ENCODE peak calls at places on chromosomes 5 and 9, in five cellular contexts. E is cardiac fibroblast, G is AG09309, Z is esophagus squamous epithelium, D is neural progenitor cell. J is an unnamed sample.
A peak's percentile ranks its signal among the peaks of the same experiment; 100 is the strongest.

GRCh38 chr9:137761032-137761431 is 116.5 kb upstream of the CACNA1B start:
- DNase-seq in Z (no peak), D (no peak), E (no peak), G (no peak), J (no peak)

GRCh38 chr5:125655156-125655555 is 768.1 kb upstream of the GRAMD2B start:
- DNase-seq in D (no peak), G (no peak), Z (no peak), E (no peak), J (no peak)

GRCh38 chr5:145221416-145221815 is 613.7 kb downstream of the PRELID2 start:
- DNase-seq in G (no peak), Z (no peak), D (no peak), E (no peak), J (no peak)

GRCh38 chr9:100216178-100216787 is 117.2 kb downstream of the INVS start:
- DNase-seq in D (peak; percentile 71), G (no peak), Z (no peak), E (peak; percentile 85), J (no peak)

GRCh38 chr9:94212091-94212490 is 47.0 kb upstream of the ZNF169 start:
- DNase-seq in E (no peak), G (no peak), D (no peak), Z (no peak), J (peak; percentile 20)

GRCh38 chr5:141834331-141834730 is 43.9 kb downstream of the PCDH1 start:
- DNase-seq in D (no peak), G (no peak), E (no peak), Z (no peak), J (no peak)

GRCh38 chr9:114745108-114745848 is 60.6 kb downstream of the TNFSF15 start:
- DNase-seq in E (peak; percentile 81), Z (no peak), G (no peak), D (no peak), J (no peak)

GRCh38 chr9:93968451-93969327 is 13.5 kb upstream of the BARX1 start:
- DNase-seq in E (no peak), D (no peak), Z (no peak), G (no peak), J (peak; percentile 23)

GRCh38 chr5:121962347-121962670 is 534 bp downstream of the SRFBP1 start:
- DNase-seq in G (no peak), Z (no peak), D (no peak), E (peak; percentile 26), J (no peak)

GRCh38 chr9:32500768-32501167 is 25.2 kb downstream of the RIGI start:
- DNase-seq in D (no peak), E (peak; percentile 77), G (no peak), Z (no peak), J (no peak)

GRCh38 chr5:98962587-98962986 is 33.8 kb upstream of the CHD1 start:
- DNase-seq in D (no peak), Z (no peak), E (no peak), G (no peak), J (no peak)

GRCh38 chr5:157563373-157564148 is 12.0 kb downstream of the ADAM19 start:
- DNase-seq in Z (no peak), D (no peak), E (peak; percentile 83), G (peak; percentile 85), J (no peak)

GRCh38 chr9:116327702-116328440 is 174.3 kb downstream of the PAPPA start:
- DNase-seq in D (no peak), G (no peak), Z (no peak), E (no peak), J (peak; percentile 38)

GRCh38 chr5:147835386-147835798 is 3.9 kb upstream of the SPINK1 start:
- DNase-seq in G (no peak), E (peak; percentile 27), D (no peak), Z (no peak), J (no peak)

GRCh38 chr5:55600536-55601208 is 65.9 kb upstream of the PLPP1 start:
- DNase-seq in G (no peak), D (no peak), Z (no peak), E (peak; percentile 74), J (no peak)

GRCh38 chr5:179679014-179679674 is 1.7 kb downstream of the CBY3 start:
- DNase-seq in Z (peak; percentile 16), E (peak; percentile 51), G (no peak), D (peak; percentile 72), J (no peak)
- TF ChIP-seq CTCF in Z (peak; percentile 23), E (peak; percentile 12), G (peak; percentile 36), D (peak; percentile 32), J (peak; percentile 36)

GRCh38 chr5:151810449-151810848 is 38.7 kb downstream of the G3BP1 start:
- DNase-seq in G (no peak), Z (no peak), D (no peak), E (peak; percentile 48), J (no peak)
- H3K4me3 ChIP-seq in G (no peak overlapping the region), Z (no peak overlapping the region), D (no peak overlapping the region), E (no peak overlapping the region), J (no peak overlapping the region)

DNA sequence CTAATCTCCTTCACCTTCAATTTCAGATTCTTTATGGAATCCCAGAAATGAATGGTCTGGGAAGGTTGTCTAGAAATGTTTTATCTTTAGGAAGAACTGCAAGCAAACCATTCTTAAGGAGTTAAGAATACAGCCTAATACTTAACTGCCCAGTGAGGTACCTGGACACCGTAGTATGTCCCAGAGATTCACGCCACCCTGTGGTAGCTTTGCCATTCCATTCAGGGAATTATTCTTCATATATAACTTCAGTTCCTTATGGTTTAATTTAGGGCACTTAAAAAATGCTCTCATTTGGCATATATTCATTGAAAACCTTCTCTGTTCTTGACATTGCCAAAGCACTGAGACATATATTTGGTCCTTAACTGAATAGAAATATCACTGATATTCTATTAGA is 49.7 kb downstream of the ACTBL2 start:
- DNase-seq in D (no peak), Z (no peak), E (peak; percentile 45), G (no peak), J (no peak)
- TF ChIP-seq CTCF in D (peak; percentile 14), Z (peak; percentile 6), E (peak; percentile 27), G (no peak), J (no peak)

GRCh38 chr5:174645677-174646076 is 78.7 kb upstream of the MSX2 start:
- DNase-seq in Z (no peak), D (no peak), E (no peak), G (no peak), J (no peak)
- H3K4me3 ChIP-seq in Z (no peak overlapping the region), D (no peak overlapping the region), E (no peak overlapping the region), G (no peak overlapping the region), J (no peak overlapping the region)

GRCh38 chr9:90774682-90775081 is 26.9 kb upstream of the SYK start:
- DNase-seq in D (no peak), Z (no peak), G (no peak), E (no peak), J (no peak)
- TF ChIP-seq CTCF in D (no peak), Z (peak; percentile 18), G (no peak), E (no peak), J (no peak)

J was measured in AG04450.